ENCODE peak calls at places on chromosomes 16 and 17, in eight cellular contexts. H is A549, V is endothelial cell of umbilical vein, E is HepG2, P is HCT116, S is K562, X is GM12878, W is H1. K is an unnamed sample.

GRCh38 chr16:79816081-79816497 is 215.6 kb upstream of the MAF start:
- DNase-seq in H (no peak), V (no peak), E (no peak), P (no peak), S (peak; percentile 29), X (no peak), W (no peak), K (no peak)

GRCh38 chr16:70700101-70701020 is 14.5 kb upstream of the MTSS2 start:
- DNase-seq in H (no peak), V (no peak), E (no peak), P (no peak), S (no peak), X (no peak), W (no peak), K (peak; percentile 95)

GRCh38 chr16:70152578-70153302 is 20.8 kb upstream of the CLEC18C start:
- DNase-seq in H (peak; percentile 5), V (peak; percentile 1), E (peak; percentile 91), P (no peak), S (no peak), X (no peak), W (no peak), K (no peak)

GRCh38 chr16:11139624-11140375 is 116.2 kb downstream of the SOCS1 start:
- DNase-seq in H (no peak), V (peak; percentile 46), E (peak; percentile 62), P (peak; percentile 13), S (no peak), X (no peak), W (no peak), K (no peak)

GRCh38 chr16:89354325-89354724 is 136.0 kb downstream of the ANKRD11 start:
- DNase-seq in H (no peak), V (no peak), E (no peak), P (no peak), S (no peak), X (no peak), W (no peak), K (no peak)

GRCh38 chr17:62187681-62188080 is 122.6 kb upstream of the MED13 start:
- DNase-seq in H (no peak), V (no peak), E (no peak), P (no peak), S (peak; percentile 60), X (no peak), W (no peak), K (no peak)

GRCh38 chr17:36640836-36641235 is 39.5 kb downstream of the MRM1 start:
- DNase-seq in H (no peak), V (no peak), E (no peak), P (no peak), S (no peak), X (no peak), W (no peak), K (no peak)

GRCh38 chr16:85481738-85482137 is 131.4 kb upstream of the GSE1 start:
- DNase-seq in H (no peak), V (no peak), E (no peak), P (no peak), S (no peak), X (no peak), W (no peak), K (no peak)

GRCh38 chr17:72079700-72080099 is 41.1 kb upstream of the SOX9 start:
- DNase-seq in H (no peak), V (no peak), E (no peak), P (no peak), S (no peak), X (no peak), W (no peak), K (no peak)

GRCh38 chr17:61479493-61480413 is 27.5 kb downstream of the TBX4 start:
- DNase-seq in H (no peak), V (no peak), E (no peak), P (no peak), S (no peak), X (no peak), W (peak; percentile 44), K (no peak)

GRCh38 chr16:82993874-82994375 is 367.2 kb downstream of the CDH13 start:
- DNase-seq in H (no peak), V (no peak), E (no peak), P (no peak), S (no peak), X (no peak), W (no peak), K (no peak)

GRCh38 chr17:52035336-52035915 is 123.1 kb downstream of the CA10 start:
- DNase-seq in H (no peak), V (no peak), E (no peak), P (no peak), S (no peak), X (no peak), W (no peak), K (no peak)

GRCh38 chr17:28199115-28199514 is 119.9 kb upstream of the TMEM97 start:
- DNase-seq in H (no peak), V (no peak), E (no peak), P (no peak), S (no peak), X (no peak), W (no peak), K (no peak)

GRCh38 chr16:10906482-10906881 is 29.5 kb downstream of the CIITA start:
- DNase-seq in H (no peak), V (no peak), E (no peak), P (no peak), S (no peak), X (no peak), W (no peak), K (no peak)

GRCh38 chr17:30450125-30451027 is 26.8 kb upstream of the GOSR1 start:
- DNase-seq in H (peak; percentile 61), V (peak; percentile 7), E (peak; percentile 94), P (no peak), S (no peak), X (no peak), W (no peak), K (no peak)

GRCh38 chr16:66274335-66275110 is 92.0 kb upstream of the CDH5 start:
- DNase-seq in H (peak; percentile 33), V (peak; percentile 43), E (peak; percentile 20), P (peak; percentile 32), S (peak; percentile 14), X (no peak), W (no peak), K (peak; percentile 57)

GRCh38 chr17:8470447-8471047 is 34.9 kb downstream of the NDEL1 start:
- DNase-seq in H (no peak), V (no peak), E (no peak), P (no peak), S (no peak), X (no peak), W (no peak), K (no peak)

GRCh38 chr17:43907425-43907981 is at the start of gene MPP2:
- DNase-seq in H (peak; percentile 80), V (peak; percentile 55), E (peak; percentile 20), P (peak; percentile 64), S (peak; percentile 67), X (no peak), W (peak; percentile 91), K (peak; percentile 77)
- TF ChIP-seq POLR2A in H (no peak), V (no peak), E (no peak), P (no peak), S (no peak), X (no peak), W (no peak), K (no peak)

DNA sequence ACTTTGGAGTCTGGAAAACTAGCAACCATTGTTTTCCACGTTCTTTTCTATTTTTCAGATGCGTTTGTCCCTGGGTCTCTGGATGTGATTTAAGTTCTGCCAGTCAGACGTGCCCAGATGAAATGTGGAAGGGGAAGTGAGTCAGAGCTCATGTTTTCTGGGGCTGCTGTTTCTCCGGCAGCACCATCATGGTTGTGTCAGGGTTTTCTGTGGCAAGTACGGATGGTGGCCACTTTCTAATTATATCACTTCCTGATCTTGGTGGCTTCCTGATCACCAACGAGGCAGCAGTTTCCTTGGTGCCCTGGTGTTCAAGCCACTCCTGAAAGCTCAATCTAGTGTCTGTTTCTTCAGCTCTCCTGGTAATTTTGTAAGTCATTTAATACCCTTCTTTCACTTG is 31.4 kb upstream of the PMFBP1 start:
- DNase-seq in H (no peak), V (peak; percentile 83), E (no peak), P (no peak), S (no peak), X (peak; percentile 49), W (no peak), K (peak; percentile 94)
- TF ChIP-seq MAX in H (no peak), V (no peak), E (no peak), P (no peak), S (no peak), X (no peak), W (no peak), K (peak; percentile 67)

GRCh38 chr16:86740817-86741799 is 162.8 kb downstream of the FOXL1 start:
- DNase-seq in H (peak; percentile 39), V (peak; percentile 92), E (peak; percentile 29), P (no peak), S (no peak), X (no peak), W (no peak), K (peak; percentile 28)
- TF ChIP-seq POLR2A in H (no peak), V (peak; percentile 75), E (no peak), P (no peak), S (no peak), X (no peak), W (no peak), K (no peak)

GRCh38 chr17:45237686-45238085 is 16.0 kb downstream of the FMNL1 start:
- DNase-seq in H (no peak), V (no peak), E (no peak), P (no peak), S (no peak), X (no peak), W (no peak), K (no peak)

GRCh38 chr17:45236002-45236606 is 14.4 kb downstream of the FMNL1 start:
- DNase-seq in H (no peak), V (no peak), E (no peak), P (no peak), S (no peak), X (no peak), W (no peak), K (no peak)

GRCh38 chr17:45233423-45233924 is 11.8 kb downstream of the FMNL1 start:
- DNase-seq in H (no peak), V (no peak), E (no peak), P (no peak), S (no peak), X (no peak), W (no peak), K (no peak)

GRCh38 chr17:45234641-45235040 is 13.0 kb downstream of the FMNL1 start:
- DNase-seq in H (no peak), V (no peak), E (peak; percentile 69), P (no peak), S (peak; percentile 59), X (no peak), W (peak; percentile 73), K (peak; percentile 54)

DNA sequence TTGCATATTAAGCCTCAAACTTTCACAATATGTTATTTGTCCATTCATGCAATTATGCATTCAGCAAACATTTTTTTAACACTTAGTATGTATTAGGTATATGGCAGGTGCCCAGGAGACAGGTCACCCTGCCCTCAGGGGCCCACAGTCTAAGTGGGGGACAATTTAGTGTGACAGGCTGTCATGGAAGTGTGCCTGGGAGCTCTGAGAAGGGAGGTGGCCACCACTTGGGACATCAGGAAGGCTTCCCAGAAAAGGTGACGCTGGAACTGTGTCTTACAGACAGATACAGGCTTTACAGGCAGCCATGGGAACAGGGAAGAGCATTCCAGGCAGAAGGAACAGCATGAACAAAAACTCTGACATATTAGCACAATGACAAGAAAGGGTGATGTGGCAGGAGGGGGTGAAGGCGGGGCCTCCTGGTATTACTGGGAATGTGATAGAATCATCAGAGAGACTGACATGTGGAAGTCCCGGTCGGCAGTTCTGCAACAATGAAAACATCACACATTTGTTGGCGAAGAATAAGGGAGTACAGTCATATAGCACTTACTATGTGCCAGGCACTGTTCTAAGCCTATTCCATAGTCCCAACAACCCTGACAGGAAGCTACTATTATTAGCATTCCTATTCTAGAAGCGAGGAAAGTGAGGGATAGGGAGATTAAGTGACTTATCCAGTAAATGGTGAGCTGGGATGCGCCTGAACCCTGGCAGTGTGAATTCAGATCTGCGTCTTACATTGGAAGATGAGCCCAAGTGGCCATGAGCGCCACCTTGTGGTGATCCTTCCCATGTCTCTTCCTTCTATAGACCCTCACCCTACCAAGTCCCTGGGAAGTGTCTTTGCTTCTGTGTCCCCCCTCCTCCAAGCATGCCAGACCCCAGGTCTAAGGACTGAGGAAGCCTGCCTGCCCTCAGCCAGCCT is 13.7 kb downstream of the FMNL1 start:
- DNase-seq in H (peak; percentile 93), V (peak; percentile 77), E (peak; percentile 58), P (peak; percentile 54), S (peak; percentile 85), X (no peak), W (peak; percentile 92), K (peak; percentile 83)
- TF ChIP-seq MAX in H (no peak), V (no peak), E (no peak), P (no peak), S (peak; percentile 18), X (no peak), W (no peak), K (peak; percentile 26)